ENCODE peak calls at places on chromosomes 11 and 22, in seven cellular contexts. F, Z, P, T, W, R and X are unnamed samples.

GRCh38 chr11:79940165-79940564 is 499.3 kb upstream of the TENM4 start:
- DNase-seq in F (no peak), T (no peak), W (no peak), R (no peak), P (no peak), Z (no peak), X (no peak)

GRCh38 chr11:84795698-84796097 is 831.4 kb downstream of the DLG2 start:
- DNase-seq in R (no peak), T (no peak), W (no peak), F (no peak), Z (no peak), P (no peak), X (no peak)

GRCh38 chr22:37021710-37022482 is 2.4 kb downstream of the MPST start:
- DNase-seq in Z (peak), W (peak), R (no peak), P (peak), T (peak), F (peak), X (no peak)

GRCh38 chr11:18056561-18057181 is 10.6 kb upstream of the TPH1 start:
- DNase-seq in P (no peak), T (no peak), Z (no peak), R (no peak), F (no peak), W (no peak), X (no peak)

GRCh38 chr11:12544986-12545775 is 129.0 kb upstream of the TEAD1 start:
- DNase-seq in W (no peak), Z (no peak), P (no peak), T (no peak), R (no peak), F (no peak), X (no peak)

GRCh38 chr11:15468471-15468870 is 353.7 kb downstream of the INSC start:
- DNase-seq in W (no peak), P (no peak), T (no peak), Z (no peak), F (no peak), R (no peak), X (no peak)

GRCh38 chr11:125451400-125452124 is 44.5 kb downstream of the FEZ1 start:
- DNase-seq in R (peak), P (peak), W (no peak), Z (peak), T (no peak), F (peak), X (peak)

GRCh38 chr11:60775420-60775961 is 9.6 kb upstream of the MS4A10 start:
- DNase-seq in P (peak), R (peak), W (peak), F (peak), Z (peak), T (peak), X (peak)

GRCh38 chr11:15216678-15217077 is 102.0 kb downstream of the INSC start:
- DNase-seq in F (no peak), R (no peak), P (peak), Z (peak), T (peak), W (no peak), X (no peak)

GRCh38 chr11:112652786-112653390 is 308.3 kb upstream of the NCAM1 start:
- DNase-seq in W (no peak), P (no peak), F (no peak), Z (no peak), R (no peak), T (no peak), X (no peak)

GRCh38 chr11:57306941-57307598 is 17.7 kb downstream of the TNKS1BP1 start:
- DNase-seq in R (no peak), Z (no peak), P (no peak), T (no peak), W (no peak), F (no peak), X (no peak)

GRCh38 chr11:23217072-23217471 is 356.8 kb upstream of the CCDC179 start:
- DNase-seq in T (no peak), R (no peak), F (no peak), Z (no peak), P (no peak), W (no peak), X (no peak)

GRCh38 chr11:110261195-110262140 is 34.9 kb downstream of the RDX start:
- DNase-seq in Z (no peak), W (no peak), R (no peak), F (no peak), T (no peak), P (no peak), X (no peak)

GRCh38 chr11:35662061-35662648 is 420 bp upstream of the TRIM44 start:
- DNase-seq in Z (peak), F (no peak), W (no peak), P (no peak), R (no peak), T (no peak), X (no peak)

GRCh38 chr11:67118059-67118766 is 850 bp upstream of the KDM2A start:
- DNase-seq in Z (peak), F (peak), T (no peak), P (peak), R (peak), W (peak), X (peak)

GRCh38 chr11:115656684-115657083 is 152.5 kb upstream of the CADM1 start:
- DNase-seq in T (no peak), R (no peak), P (no peak), Z (no peak), W (peak), F (no peak), X (no peak)

GRCh38 chr11:126561327-126561893 is 205.9 kb downstream of the ST3GAL4 start:
- DNase-seq in P (peak), W (peak), R (no peak), T (no peak), F (peak), Z (peak), X (peak)

GRCh38 chr11:20125927-20126326 is 34.3 kb downstream of the DBX1 start:
- DNase-seq in F (no peak), W (peak), P (no peak), T (no peak), Z (no peak), R (no peak), X (no peak)

GRCh38 chr11:13249177-13249576 is 28.4 kb upstream of the BMAL1 start:
- DNase-seq in Z (no peak), R (no peak), P (no peak), W (no peak), T (no peak), F (no peak), X (no peak)

GRCh38 chr11:123451183-123451907 is 21.3 kb downstream of the GRAMD1B start:
- DNase-seq in P (no peak), W (no peak), Z (peak), F (no peak), T (no peak), R (no peak), X (no peak)

GRCh38 chr11:2328656-2329354 is 27.0 kb downstream of the TSPAN32 start:
- DNase-seq in P (no peak), R (no peak), F (no peak), W (no peak), Z (no peak), T (no peak), X (no peak)

GRCh38 chr11:7348432-7349298 is 97.0 kb downstream of the SYT9 start:
- DNase-seq in T (no peak), Z (no peak), R (no peak), W (no peak), P (no peak), F (no peak), X (no peak)

GRCh38 chr11:6812391-6813005 is 13.0 kb upstream of the OR6A2 start:
- DNase-seq in W (peak), T (peak), Z (peak), F (no peak), P (peak), R (no peak), X (no peak)

GRCh38 chr11:10580625-10581024 is 12.2 kb upstream of the LYVE1 start:
- DNase-seq in R (no peak), W (no peak), Z (no peak), T (no peak), P (no peak), F (no peak), X (no peak)

GRCh38 chr11:110434952-110435779 is 5.4 kb downstream of the FDX1 start:
- DNase-seq in P (peak), R (no peak), W (peak), T (peak), F (peak), Z (peak), X (no peak)

GRCh38 chr11:113377606-113378005 is 10.0 kb upstream of the ANKK1 start:
- DNase-seq in W (no peak), R (no peak), P (no peak), Z (no peak), T (no peak), F (no peak), X (no peak)

GRCh38 chr22:27845603-27846100 is 44.1 kb upstream of the MN1 start:
- DNase-seq in F (no peak), T (no peak), Z (no peak), W (no peak), P (no peak), R (peak), X (no peak)

GRCh38 chr22:25060522-25061071 is 108.1 kb downstream of the KIAA1671 start:
- DNase-seq in W (no peak), Z (peak), T (no peak), R (no peak), F (no peak), P (no peak), X (no peak)

GRCh38 chr11:70460111-70460510 is 61.8 kb downstream of the CTTN start:
- DNase-seq in R (no peak), T (no peak), F (no peak), W (no peak), P (no peak), Z (no peak), X (no peak)
- TF ChIP-seq CTCF in R (no peak), T (no peak), F (no peak), W (no peak), P (no peak), Z (no peak), X (no peak)

GRCh38 chr11:31050061-31050790 is 319.3 kb downstream of the DCDC1 start:
- DNase-seq in P (peak), Z (no peak), W (no peak), T (no peak), F (no peak), R (no peak), X (peak)

DNA sequence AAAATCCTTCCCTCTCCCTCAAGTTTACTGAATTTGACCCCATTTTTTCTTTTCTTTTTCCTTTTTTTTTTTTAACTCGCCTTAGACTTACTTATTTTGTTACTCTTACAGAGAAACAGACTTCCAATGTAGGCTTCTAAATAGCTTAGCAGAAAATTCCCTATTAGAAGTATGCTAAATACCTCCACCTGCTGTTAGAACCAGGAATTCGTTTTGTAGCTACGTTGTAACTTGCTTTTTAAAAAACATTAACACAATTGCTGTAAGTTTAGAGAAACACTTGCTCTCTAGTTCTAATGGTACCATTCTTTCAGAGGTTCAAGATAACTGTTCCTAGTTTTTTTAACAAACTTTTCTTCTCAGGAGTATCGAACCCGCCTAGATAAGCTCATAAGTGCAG is 324.2 kb downstream of the DCDC1 start:
- DNase-seq in P (no peak), Z (no peak), R (no peak), F (no peak), W (peak), T (peak), X (no peak)
- TF ChIP-seq CTCF in P (no peak), Z (peak), R (no peak), F (no peak), W (peak), T (peak), X (no peak)

GRCh38 chr11:93359396-93359795 is 28.9 kb downstream of the DEUP1 start:
- DNase-seq in R (no peak), Z (no peak), W (no peak), P (no peak), F (no peak), T (no peak), X (no peak)

GRCh38 chr11:93361435-93361834 is 30.9 kb downstream of the DEUP1 start:
- DNase-seq in T (no peak), F (no peak), R (no peak), W (no peak), P (no peak), Z (no peak), X (no peak)
- TF ChIP-seq CTCF in T (peak), F (peak), R (no peak), W (no peak), P (no peak), Z (no peak), X (no peak)

DNA sequence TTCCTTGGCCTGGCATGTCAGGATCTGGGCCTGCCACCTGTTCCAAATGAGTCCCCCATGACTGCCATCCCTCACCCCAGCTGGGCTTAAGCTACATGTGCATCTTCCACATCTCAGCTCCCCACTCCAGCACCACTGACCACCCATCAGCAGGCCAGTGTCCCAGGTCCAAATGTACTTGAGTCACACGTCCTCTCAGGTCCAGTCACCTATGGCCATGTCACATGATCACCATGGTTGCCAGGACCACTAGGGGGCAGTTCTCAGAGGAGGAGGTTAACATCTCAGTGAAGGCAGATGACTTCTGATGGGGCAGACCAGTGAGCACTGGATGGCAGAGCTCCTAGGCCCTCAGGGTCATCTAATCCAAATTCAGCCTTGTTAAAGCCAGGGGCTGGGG is 41.9 kb upstream of the WNT11 start:
- DNase-seq in F (no peak), Z (peak), W (peak), P (no peak), T (no peak), R (no peak), X (no peak)
- TF ChIP-seq CTCF in F (no peak), Z (no peak), W (peak), P (peak), T (peak), R (no peak), X (no peak)

DNA sequence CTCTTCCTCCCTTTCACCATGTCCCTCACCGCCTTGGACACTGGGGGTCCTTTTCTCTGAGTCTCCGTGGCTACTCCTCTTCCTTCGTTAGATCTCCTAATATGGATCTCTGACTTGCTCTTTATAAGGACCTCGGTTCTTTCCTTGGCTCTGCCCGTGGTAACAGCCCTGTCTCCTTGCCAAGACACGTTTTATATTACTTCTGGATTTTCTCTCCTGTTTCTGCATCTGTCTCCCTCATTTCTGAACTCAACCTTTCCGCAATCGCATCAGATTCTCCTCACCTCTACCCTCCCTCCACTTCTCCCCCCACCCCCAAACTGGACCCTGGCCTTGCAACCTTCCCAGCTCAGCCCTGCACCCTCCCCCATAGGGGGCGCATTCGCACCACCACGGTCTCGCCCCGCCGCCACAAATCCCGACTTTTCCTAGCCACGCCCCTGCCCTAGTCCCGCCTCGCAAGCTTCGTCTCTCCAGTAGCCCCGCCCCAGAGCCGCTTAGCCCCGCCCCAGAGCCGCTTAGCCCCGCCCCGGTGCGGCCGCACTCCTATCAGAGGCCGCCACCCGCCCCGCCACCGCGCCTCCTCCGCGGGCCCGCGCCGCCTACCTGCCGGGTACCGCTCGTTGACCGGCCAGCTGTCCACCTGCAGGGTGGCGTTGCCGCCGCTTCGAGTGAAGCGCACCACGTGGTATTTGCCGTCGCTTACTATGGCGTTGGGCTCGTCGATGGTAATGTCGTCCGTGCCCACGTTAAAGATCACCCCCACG is 39.0 kb downstream of the SLC22A12 start:
- DNase-seq in W (peak), P (no peak), R (no peak), F (peak), Z (no peak), T (peak), X (peak)
- TF ChIP-seq CTCF in W (no peak), P (no peak), R (no peak), F (no peak), Z (no peak), T (peak), X (no peak)

DNA sequence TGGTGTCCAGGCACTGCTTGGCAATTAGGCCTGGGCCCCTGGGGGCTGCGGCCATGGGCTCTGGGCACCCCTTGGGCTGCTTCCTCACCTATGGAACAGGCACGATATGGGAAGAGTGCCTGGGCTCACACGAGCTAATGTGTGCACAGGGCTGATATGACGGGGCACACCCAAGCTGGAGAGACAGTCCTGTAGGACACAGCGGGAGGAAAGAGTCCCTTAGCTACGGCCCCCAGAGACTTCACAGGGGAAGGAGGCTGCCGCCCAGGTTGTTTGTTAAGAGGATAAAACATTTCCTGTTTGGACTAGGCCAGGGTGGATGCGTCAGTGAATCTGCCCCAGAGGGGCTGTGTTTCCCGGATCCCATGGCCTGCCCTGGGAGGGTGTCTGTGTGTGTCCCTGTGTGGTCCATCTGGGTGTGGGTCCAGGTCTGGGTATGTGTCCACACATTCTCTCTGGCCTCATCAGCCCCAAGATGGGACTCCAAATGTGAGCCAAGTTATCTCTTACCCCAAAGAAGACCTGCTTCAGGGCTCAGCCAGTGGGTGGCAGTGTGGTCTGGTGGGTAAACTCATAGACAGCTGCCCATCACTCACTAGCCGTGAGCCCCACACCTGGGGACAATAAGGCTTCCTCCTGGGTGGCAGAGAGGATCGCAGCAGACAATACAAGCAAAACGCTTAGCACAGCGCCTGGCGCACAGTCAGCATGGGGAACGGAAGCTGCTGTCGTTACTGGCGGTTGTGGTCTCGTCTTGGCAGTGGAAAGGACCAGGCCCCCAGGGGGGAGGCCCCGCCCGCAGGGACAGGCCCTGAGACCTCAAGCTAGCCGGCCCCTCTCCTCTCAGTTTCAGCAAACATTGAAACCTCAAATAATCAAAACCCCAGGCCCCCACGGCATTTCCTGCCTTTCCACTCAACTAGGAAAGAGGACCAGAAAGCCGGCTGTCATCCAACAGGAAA is 3.2 kb upstream of the EMID1 start:
- DNase-seq in P (peak), Z (peak), F (no peak), T (no peak), W (peak), R (peak), X (peak)
- TF ChIP-seq CTCF in P (peak), Z (no peak), F (no peak), T (peak), W (peak), R (no peak), X (peak)

GRCh38 chr11:70079691-70080090 is 1.6 kb downstream of the ANO1 start:
- DNase-seq in W (no peak), Z (no peak), R (peak), F (no peak), P (no peak), T (no peak), X (no peak)

GRCh38 chr11:70076461-70076931 is 1.6 kb upstream of the ANO1 start:
- DNase-seq in P (no peak), T (no peak), Z (no peak), W (no peak), R (no peak), F (no peak), X (no peak)

GRCh38 chr11:70077411-70078094 is 564 bp upstream of the ANO1 start:
- DNase-seq in P (no peak), T (no peak), W (no peak), F (no peak), R (peak), Z (no peak), X (no peak)

GRCh38 chr11:70078796-70079616 is 889 bp downstream of the ANO1 start:
- DNase-seq in P (no peak), W (no peak), F (peak), T (no peak), R (peak), Z (no peak), X (no peak)

GRCh38 chr11:70078095-70078795 is at the start of gene ANO1:
- DNase-seq in W (no peak), P (peak), T (no peak), Z (no peak), R (peak), F (no peak), X (peak)
- TF ChIP-seq CTCF in W (peak), P (no peak), T (no peak), Z (no peak), R (peak), F (no peak), X (peak)

DNA sequence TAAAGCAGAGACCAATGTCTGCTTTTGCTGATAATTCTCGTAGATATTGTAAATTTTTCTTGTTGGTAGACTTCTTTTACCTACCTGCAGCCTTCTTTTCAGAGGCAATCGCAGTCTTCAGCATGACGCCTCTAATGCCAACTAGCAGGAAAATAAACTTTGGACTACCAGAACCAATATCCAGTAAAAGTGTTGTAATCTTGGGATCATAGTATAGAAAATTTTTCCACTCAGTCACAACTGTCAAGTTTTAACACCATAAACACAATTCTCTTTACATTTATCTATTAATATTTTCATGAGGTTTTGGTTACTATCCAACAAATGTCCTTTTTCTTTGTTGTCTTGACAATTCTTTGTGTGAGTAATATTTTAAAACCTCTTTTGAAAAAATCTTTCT is 2.3 kb downstream of the DEPDC7 start:
- DNase-seq in Z (no peak), P (no peak), W (no peak), T (no peak), R (no peak), F (no peak), X (no peak)
- TF ChIP-seq CTCF in Z (no peak), P (no peak), W (no peak), T (no peak), R (no peak), F (no peak), X (no peak)